ENCODE peak calls at places on chromosomes 11 and 22, in six cellular contexts. B, N, F, T, K and D are unnamed samples. For H3K36me3, the result is how much of the 10 kb centered on the place peaks cover.

GRCh38 chr11:19746081-19746480 is 33.4 kb downstream of the NAV2 start:
- DNase-seq in B (no peak), N (no peak), F (no peak), T (no peak), K (no peak), D (no peak)

GRCh38 chr11:73040046-73040445 is 102.1 kb downstream of the FCHSD2 start:
- DNase-seq in B (no peak), N (no peak), F (no peak), T (no peak), K (no peak), D (no peak)

GRCh38 chr11:132278801-132279574 is 908.6 kb downstream of the NTM start:
- DNase-seq in B (no peak), N (peak), F (peak), T (no peak), K (no peak), D (peak)

GRCh38 chr22:20205964-20206708 is 55.3 kb upstream of the CCDC188 start:
- DNase-seq in B (peak), N (peak), F (peak), T (peak), K (peak), D (peak)

GRCh38 chr11:77324508-77324907 is 23.0 kb upstream of the GDPD4 start:
- DNase-seq in B (no peak), N (peak), F (no peak), T (no peak), K (no peak), D (peak)

GRCh38 chr11:34030386-34030785 is 21.1 kb upstream of the CAPRIN1 start:
- DNase-seq in B (no peak), N (no peak), F (no peak), T (no peak), K (no peak), D (no peak)

GRCh38 chr11:73570415-73571114 is 27.3 kb downstream of the FAM168A start:
- DNase-seq in B (no peak), N (peak), F (no peak), T (peak), K (peak), D (peak)

GRCh38 chr11:93849751-93850584 is 450 bp downstream of the VSTM5 start:
- DNase-seq in B (no peak), N (no peak), F (peak), T (no peak), K (no peak), D (no peak)

GRCh38 chr11:47797633-47798032 is 30.5 kb upstream of the FNBP4 start:
- DNase-seq in B (no peak), N (peak), F (no peak), T (no peak), K (no peak), D (peak)

GRCh38 chr11:10454902-10455631 is at the start of gene AMPD3:
- DNase-seq in B (no peak), N (peak), F (no peak), T (peak), K (no peak), D (peak)

GRCh38 chr22:48881326-48881980 is 946.2 kb downstream of the BRD1 start:
- DNase-seq in B (peak), N (no peak), F (peak), T (no peak), K (peak), D (no peak)

GRCh38 chr11:47928426-47928825 is 51.9 kb upstream of the PTPRJ start:
- DNase-seq in B (no peak), N (no peak), F (peak), T (no peak), K (no peak), D (no peak)

GRCh38 chr11:11555228-11555627 is 66.6 kb downstream of the GALNT18 start:
- DNase-seq in B (peak), N (no peak), F (no peak), T (no peak), K (peak), D (no peak)

GRCh38 chr11:15159085-15159484 is 44.4 kb downstream of the INSC start:
- DNase-seq in B (no peak), N (peak), F (peak), T (peak), K (no peak), D (peak)

GRCh38 chr22:29632672-29633071 is 29.2 kb downstream of the NF2 start:
- DNase-seq in B (no peak), N (no peak), F (no peak), T (no peak), K (no peak), D (no peak)

GRCh38 chr22:31248965-31249940 is 37.2 kb downstream of the LIMK2 start:
- DNase-seq in B (no peak), N (no peak), F (no peak), T (no peak), K (peak), D (no peak)

GRCh38 chr11:82906236-82906635 is 4.7 kb downstream of the DDIAS start:
- DNase-seq in B (no peak), N (peak), F (no peak), T (peak), K (no peak), D (no peak)

GRCh38 chr11:46248270-46249102 is 29.0 kb upstream of the CREB3L1 start:
- DNase-seq in B (no peak), N (peak), F (peak), T (peak), K (no peak), D (peak)

GRCh38 chr11:61273151-61274078 is 21.7 kb downstream of the VWCE start:
- DNase-seq in B (peak), N (no peak), F (no peak), T (no peak), K (peak), D (no peak)

GRCh38 chr11:122754553-122755322 is 83.6 kb upstream of the CRTAM start:
- DNase-seq in B (no peak), N (no peak), F (peak), T (peak), K (no peak), D (no peak)

GRCh38 chr22:45842141-45842831 is 134.7 kb downstream of the WNT7B start:
- DNase-seq in B (no peak), N (peak), F (no peak), T (no peak), K (no peak), D (no peak)

GRCh38 chr11:112179601-112180000 is 4.3 kb downstream of the BCO2 start:
- DNase-seq in B (no peak), N (no peak), F (no peak), T (no peak), K (no peak), D (no peak)

GRCh38 chr22:23686416-23687024 is 4.3 kb upstream of the RGL4 start:
- DNase-seq in B (no peak), N (no peak), F (no peak), T (no peak), K (no peak), D (no peak)

GRCh38 chr22:22756109-22756508 is 111.7 kb downstream of the GGTLC2 start:
- DNase-seq in B (no peak), N (no peak), F (no peak), T (no peak), K (no peak), D (no peak)

GRCh38 chr11:36234825-36235224 is 54.4 kb downstream of the COMMD9 start:
- DNase-seq in B (no peak), N (no peak), F (no peak), T (no peak), K (no peak), D (no peak)

GRCh38 chr11:86704710-86705109 is 32.3 kb upstream of the ME3 start:
- DNase-seq in B (no peak), N (no peak), F (no peak), T (no peak), K (no peak), D (no peak)

GRCh38 chr22:49582671-49583070 is 245.0 kb downstream of the BRD1 start:
- DNase-seq in B (no peak), N (no peak), F (no peak), T (no peak), K (no peak), D (no peak)

GRCh38 chr11:1749787-1750351 is 526 bp downstream of the IFITM10 start:
- DNase-seq in B (peak), N (peak), F (no peak), T (no peak), K (no peak), D (peak)

GRCh38 chr11:1748467-1749019 is 1.9 kb downstream of the IFITM10 start:
- DNase-seq in B (peak), N (no peak), F (no peak), T (no peak), K (no peak), D (no peak)

GRCh38 chr11:1747753-1748466 is 2.5 kb downstream of the IFITM10 start:
- DNase-seq in B (peak), N (no peak), F (peak), T (no peak), K (no peak), D (no peak)

GRCh38 chr11:1750481-1750839 is at the start of gene IFITM10:
- DNase-seq in B (no peak), N (no peak), F (no peak), T (no peak), K (peak), D (no peak)

GRCh38 chr11:1749020-1749758 is 1.2 kb downstream of the IFITM10 start:
- DNase-seq in B (peak), N (no peak), F (no peak), T (no peak), K (no peak), D (no peak)
- H3K4me3 ChIP-seq in B (peak), N (no peak), F (peak), T (no peak), K (no peak), D (peak)

GRCh38 chr11:120945042-120945441 is 78.9 kb upstream of the TBCEL start:
- DNase-seq in B (peak), N (no peak), F (no peak), T (no peak), K (no peak), D (no peak)
- TF ChIP-seq CTCF in B (no peak), N (peak), F (peak), T (peak), K (no peak), D (peak)

GRCh38 chr11:108926522-108927380 is 261.9 kb downstream of the DDX10 start:
- DNase-seq in B (no peak), N (no peak), F (peak), T (no peak), K (no peak), D (no peak)
- H3K36me3 ChIP-seq in B (under half), N (under half), F (under half), T (under half), K (under half), D (under half)

GRCh38 chr22:17706947-17707346 is 67.3 kb downstream of the BID start:
- DNase-seq in B (no peak), N (no peak), F (no peak), T (no peak), K (no peak), D (no peak)

GRCh38 chr22:17707526-17707925 is 66.7 kb downstream of the BID start:
- DNase-seq in B (no peak), N (no peak), F (no peak), T (no peak), K (no peak), D (no peak)

GRCh38 chr22:17703811-17704210 is 65.3 kb downstream of the BCL2L13 start:
- DNase-seq in B (no peak), N (peak), F (no peak), T (no peak), K (no peak), D (no peak)

GRCh38 chr22:17706451-17706900 is 67.8 kb downstream of the BID start:
- DNase-seq in B (no peak), N (peak), F (peak), T (peak), K (peak), D (peak)

GRCh38 chr22:17705565-17706450 is 67.3 kb downstream of the BCL2L13 start:
- DNase-seq in B (no peak), N (peak), F (no peak), T (no peak), K (no peak), D (no peak)
- H3K4me3 ChIP-seq in B (peak), N (peak), F (no peak), T (peak), K (no peak), D (no peak)

GRCh38 chr11:65095427-65095826 is 587 bp upstream of the VPS51 start:
- DNase-seq in B (no peak), N (no peak), F (no peak), T (no peak), K (no peak), D (no peak)

GRCh38 chr11:65095974-65096806 is at the start of gene VPS51:
- DNase-seq in B (peak), N (peak), F (peak), T (peak), K (peak), D (peak)

GRCh38 chr11:65100674-65101350 is 4.8 kb downstream of the VPS51 start:
- DNase-seq in B (no peak), N (no peak), F (no peak), T (no peak), K (no peak), D (no peak)

GRCh38 chr11:65102142-65103095 is 6.4 kb downstream of the VPS51 start:
- DNase-seq in B (no peak), N (peak), F (no peak), T (no peak), K (no peak), D (no peak)

DNA sequence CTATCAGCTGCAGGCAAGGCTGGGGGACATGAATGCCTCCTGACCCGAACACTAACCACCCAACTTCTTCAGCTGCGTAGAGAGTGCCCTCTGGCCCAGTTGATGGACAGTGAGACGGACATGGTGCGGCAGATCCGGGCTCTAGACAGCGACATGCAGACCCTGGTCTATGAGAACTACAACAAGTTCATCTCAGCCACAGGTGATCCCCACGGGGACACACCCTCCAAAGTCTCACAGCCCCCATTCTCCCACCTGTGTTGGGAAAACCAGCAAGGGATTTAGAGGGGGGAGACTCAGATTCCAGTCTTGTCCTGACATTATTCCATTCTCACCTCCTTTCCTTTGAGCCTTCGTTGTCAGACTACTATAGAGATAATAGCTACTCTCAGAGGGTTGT is 912 bp downstream of the VPS51 start:
- DNase-seq in B (no peak), N (no peak), F (no peak), T (no peak), K (no peak), D (no peak)
- TF ChIP-seq CTCF in B (no peak), N (no peak), F (no peak), T (no peak), K (no peak), D (no peak)

DNA sequence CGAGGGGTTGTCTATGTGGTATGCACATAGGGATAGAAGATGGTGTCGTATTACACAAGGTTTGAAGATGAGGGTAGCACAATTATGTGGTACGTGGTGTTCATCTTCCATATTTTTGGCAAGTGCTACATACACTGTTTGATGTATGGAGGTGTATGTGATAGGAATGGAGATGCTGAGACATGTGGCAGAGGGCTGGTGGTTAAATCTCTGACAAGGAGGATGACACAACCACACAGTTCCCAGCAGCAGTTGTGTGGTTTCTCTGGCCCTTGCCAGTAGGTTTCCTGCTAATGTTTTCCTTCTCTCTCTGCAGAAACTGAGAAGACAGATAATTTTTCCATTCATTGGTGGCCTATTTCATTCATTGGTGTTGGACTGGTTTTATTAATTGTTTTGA is 17.0 kb downstream of the NCR3LG1 start:
- DNase-seq in B (no peak), N (no peak), F (no peak), T (no peak), K (no peak), D (no peak)
- H3K36me3 ChIP-seq in B (under half), N (under half), F (under half), T (under half), K (half or more), D (under half)

GRCh38 chr11:96242971-96243647 is 99.9 kb downstream of the MAML2 start:
- DNase-seq in B (peak), N (peak), F (peak), T (peak), K (peak), D (peak)
- H3K4me3 ChIP-seq in B (peak), N (peak), F (peak), T (peak), K (peak), D (peak)